ENCODE peak calls at places on chromosomes 12 and 14, in ten cellular contexts. One of them, this sample, is unnamed.
A peak's percentile ranks its signal among the peaks of the same experiment; 100 is the strongest.

GRCh38 chr12:15928345-15928744 is 17.2 kb downstream of the DERA start:
- DNase-seq in fibroblast of the aortic adventitia: peak; percentile 78
- DNase-seq in nephron progenitor cell: no peak
- DNase-seq in heart left ventricle: no peak
- DNase-seq in uterus: no peak
- DNase-seq in AG09309: peak; percentile 42
- DNase-seq in Peyer's patch: no peak
- DNase-seq in HFFc6: peak; percentile 67
- DNase-seq in pancreas: no peak
- DNase-seq in AG04449: peak; percentile 72
- DNase-seq in this sample: peak; percentile 16

GRCh38 chr12:67430708-67431335 is 161.7 kb downstream of the CAND1 start:
- DNase-seq in fibroblast of the aortic adventitia: peak; percentile 88
- DNase-seq in nephron progenitor cell: no peak
- DNase-seq in heart left ventricle: peak; percentile 81
- DNase-seq in uterus: peak; percentile 73
- DNase-seq in AG09309: no peak
- DNase-seq in Peyer's patch: no peak
- DNase-seq in HFFc6: no peak
- DNase-seq in pancreas: peak; percentile 43
- DNase-seq in AG04449: no peak
- DNase-seq in this sample: peak; percentile 49

GRCh38 chr12:63845726-63846125 is 1.2 kb downstream of the SRGAP1 start:
- DNase-seq in fibroblast of the aortic adventitia: peak; percentile 58
- DNase-seq in nephron progenitor cell: no peak
- DNase-seq in heart left ventricle: no peak
- DNase-seq in uterus: no peak
- DNase-seq in AG09309: peak; percentile 34
- DNase-seq in Peyer's patch: no peak
- DNase-seq in HFFc6: peak; percentile 47
- DNase-seq in pancreas: no peak
- DNase-seq in AG04449: no peak
- DNase-seq in this sample: no peak

GRCh38 chr14:55721353-55721752 is 141.3 kb downstream of the KTN1 start:
- DNase-seq in fibroblast of the aortic adventitia: peak; percentile 97
- DNase-seq in nephron progenitor cell: no peak
- DNase-seq in heart left ventricle: no peak
- DNase-seq in uterus: no peak
- DNase-seq in AG09309: peak; percentile 95
- DNase-seq in Peyer's patch: no peak
- DNase-seq in HFFc6: peak; percentile 77
- DNase-seq in pancreas: peak; percentile 41
- DNase-seq in AG04449: peak; percentile 52
- DNase-seq in this sample: peak; percentile 76

GRCh38 chr12:6330192-6330591 is 11.7 kb downstream of the TNFRSF1A start:
- DNase-seq in fibroblast of the aortic adventitia: no peak
- DNase-seq in nephron progenitor cell: no peak
- DNase-seq in heart left ventricle: no peak
- DNase-seq in uterus: no peak
- DNase-seq in AG09309: no peak
- DNase-seq in Peyer's patch: peak; percentile 70
- DNase-seq in HFFc6: no peak
- DNase-seq in pancreas: no peak
- DNase-seq in AG04449: no peak
- DNase-seq in this sample: no peak

GRCh38 chr12:18716236-18716635 is 21.6 kb downstream of the PLCZ1 start:
- DNase-seq in fibroblast of the aortic adventitia: no peak
- DNase-seq in nephron progenitor cell: no peak
- DNase-seq in heart left ventricle: no peak
- DNase-seq in uterus: no peak
- DNase-seq in AG09309: no peak
- DNase-seq in Peyer's patch: no peak
- DNase-seq in HFFc6: no peak
- DNase-seq in pancreas: no peak
- DNase-seq in AG04449: no peak
- DNase-seq in this sample: no peak

GRCh38 chr14:22689186-22689585 is 45.0 kb upstream of the OR6J1 start:
- DNase-seq in fibroblast of the aortic adventitia: peak; percentile 98
- DNase-seq in nephron progenitor cell: no peak
- DNase-seq in heart left ventricle: no peak
- DNase-seq in uterus: peak; percentile 21
- DNase-seq in AG09309: peak; percentile 62
- DNase-seq in Peyer's patch: no peak
- DNase-seq in HFFc6: peak; percentile 88
- DNase-seq in pancreas: no peak
- DNase-seq in AG04449: peak; percentile 92
- DNase-seq in this sample: no peak

GRCh38 chr12:16763901-16764300 is 157.9 kb upstream of the LMO3 start:
- DNase-seq in fibroblast of the aortic adventitia: no peak
- DNase-seq in nephron progenitor cell: no peak
- DNase-seq in heart left ventricle: no peak
- DNase-seq in uterus: no peak
- DNase-seq in AG09309: no peak
- DNase-seq in Peyer's patch: no peak
- DNase-seq in HFFc6: no peak
- DNase-seq in pancreas: no peak
- DNase-seq in AG04449: no peak
- DNase-seq in this sample: no peak

GRCh38 chr14:23953464-23954278 is at the start of gene DHRS4:
- DNase-seq in fibroblast of the aortic adventitia: peak; percentile 81
- DNase-seq in nephron progenitor cell: peak; percentile 85
- DNase-seq in heart left ventricle: peak; percentile 89
- DNase-seq in uterus: peak; percentile 77
- DNase-seq in AG09309: peak; percentile 37
- DNase-seq in Peyer's patch: peak; percentile 81
- DNase-seq in HFFc6: peak; percentile 67
- DNase-seq in pancreas: peak; percentile 89
- DNase-seq in AG04449: no peak
- DNase-seq in this sample: peak; percentile 54
- TF ChIP-seq CTCF in fibroblast of the aortic adventitia: peak; percentile 91
- TF ChIP-seq CTCF in nephron progenitor cell: peak; percentile 93
- TF ChIP-seq CTCF in heart left ventricle: peak; percentile 88
- TF ChIP-seq CTCF in uterus: peak; percentile 83
- TF ChIP-seq CTCF in AG09309: peak; percentile 94
- TF ChIP-seq CTCF in Peyer's patch: peak; percentile 79
- TF ChIP-seq CTCF in HFFc6: peak; percentile 91
- TF ChIP-seq CTCF in pancreas: peak; percentile 80
- TF ChIP-seq CTCF in AG04449: peak; percentile 82
- TF ChIP-seq CTCF in this sample: peak; percentile 92

GRCh38 chr14:94403312-94403711 is 14.9 kb upstream of the SERPINA1 start:
- DNase-seq in fibroblast of the aortic adventitia: no peak
- DNase-seq in nephron progenitor cell: no peak
- DNase-seq in heart left ventricle: no peak
- DNase-seq in uterus: no peak
- DNase-seq in AG09309: no peak
- DNase-seq in Peyer's patch: no peak
- DNase-seq in HFFc6: no peak
- DNase-seq in pancreas: no peak
- DNase-seq in AG04449: no peak
- DNase-seq in this sample: no peak
- TF ChIP-seq CTCF in fibroblast of the aortic adventitia: no peak
- TF ChIP-seq CTCF in nephron progenitor cell: no peak
- TF ChIP-seq CTCF in heart left ventricle: no peak
- TF ChIP-seq CTCF in uterus: no peak
- TF ChIP-seq CTCF in AG09309: no peak
- TF ChIP-seq CTCF in Peyer's patch: no peak
- TF ChIP-seq CTCF in HFFc6: no peak
- TF ChIP-seq CTCF in pancreas: no peak
- TF ChIP-seq CTCF in AG04449: no peak
- TF ChIP-seq CTCF in this sample: no peak

GRCh38 chr12:123064885-123065619 is 84.6 kb downstream of the ARL6IP4 start:
- DNase-seq in fibroblast of the aortic adventitia: no peak
- DNase-seq in nephron progenitor cell: no peak
- DNase-seq in heart left ventricle: no peak
- DNase-seq in uterus: no peak
- DNase-seq in AG09309: no peak
- DNase-seq in Peyer's patch: no peak
- DNase-seq in HFFc6: no peak
- DNase-seq in pancreas: no peak
- DNase-seq in AG04449: no peak
- DNase-seq in this sample: no peak
- TF ChIP-seq CTCF in fibroblast of the aortic adventitia: no peak
- TF ChIP-seq CTCF in nephron progenitor cell: no peak
- TF ChIP-seq CTCF in heart left ventricle: no peak
- TF ChIP-seq CTCF in uterus: no peak
- TF ChIP-seq CTCF in AG09309: no peak
- TF ChIP-seq CTCF in Peyer's patch: no peak
- TF ChIP-seq CTCF in HFFc6: no peak
- TF ChIP-seq CTCF in pancreas: no peak
- TF ChIP-seq CTCF in AG04449: no peak
- TF ChIP-seq CTCF in this sample: no peak

DNA sequence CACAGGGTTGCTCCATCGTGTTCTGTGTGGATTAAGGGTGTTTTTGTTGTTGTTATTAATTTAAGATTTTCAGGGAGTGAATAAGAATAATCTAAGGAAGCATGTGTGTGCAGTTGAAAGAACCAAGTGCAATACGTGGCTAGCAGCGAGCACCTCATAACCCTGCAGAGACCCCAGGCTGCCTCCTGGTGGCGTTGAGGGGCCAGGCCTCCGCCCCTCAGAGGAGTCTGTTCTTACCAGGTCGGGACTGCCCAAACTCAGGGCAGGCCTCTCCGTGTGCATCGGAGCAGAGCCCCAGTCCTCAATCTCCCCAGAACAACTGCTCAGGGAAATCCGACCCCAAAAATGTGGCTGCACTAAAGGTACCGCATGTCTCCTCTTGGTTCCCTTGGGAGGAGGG is 36.8 kb downstream of the IL31 start:
- DNase-seq in fibroblast of the aortic adventitia: no peak
- DNase-seq in nephron progenitor cell: peak; percentile 48
- DNase-seq in heart left ventricle: no peak
- DNase-seq in uterus: no peak
- DNase-seq in AG09309: no peak
- DNase-seq in Peyer's patch: no peak
- DNase-seq in HFFc6: no peak
- DNase-seq in pancreas: no peak
- DNase-seq in AG04449: no peak
- DNase-seq in this sample: no peak
- TF ChIP-seq CTCF in fibroblast of the aortic adventitia: peak; percentile 19
- TF ChIP-seq CTCF in nephron progenitor cell: peak; percentile 44
- TF ChIP-seq CTCF in heart left ventricle: no peak
- TF ChIP-seq CTCF in uterus: no peak
- TF ChIP-seq CTCF in AG09309: no peak
- TF ChIP-seq CTCF in Peyer's patch: no peak
- TF ChIP-seq CTCF in HFFc6: peak; percentile 13
- TF ChIP-seq CTCF in pancreas: no peak
- TF ChIP-seq CTCF in AG04449: peak; percentile 17
- TF ChIP-seq CTCF in this sample: no peak

GRCh38 chr14:106218189-106218588 is 691.8 kb downstream of the TMEM121 start:
- DNase-seq in fibroblast of the aortic adventitia: no peak
- DNase-seq in nephron progenitor cell: no peak
- DNase-seq in heart left ventricle: no peak
- DNase-seq in uterus: no peak
- DNase-seq in AG09309: no peak
- DNase-seq in Peyer's patch: no peak
- DNase-seq in HFFc6: no peak
- DNase-seq in pancreas: no peak
- DNase-seq in AG04449: no peak
- DNase-seq in this sample: no peak
- TF ChIP-seq CTCF in fibroblast of the aortic adventitia: no peak
- TF ChIP-seq CTCF in nephron progenitor cell: no peak
- TF ChIP-seq CTCF in heart left ventricle: no peak
- TF ChIP-seq CTCF in uterus: no peak
- TF ChIP-seq CTCF in AG09309: no peak
- TF ChIP-seq CTCF in Peyer's patch: no peak
- TF ChIP-seq CTCF in HFFc6: no peak
- TF ChIP-seq CTCF in pancreas: no peak
- TF ChIP-seq CTCF in AG04449: no peak
- TF ChIP-seq CTCF in this sample: no peak

DNA sequence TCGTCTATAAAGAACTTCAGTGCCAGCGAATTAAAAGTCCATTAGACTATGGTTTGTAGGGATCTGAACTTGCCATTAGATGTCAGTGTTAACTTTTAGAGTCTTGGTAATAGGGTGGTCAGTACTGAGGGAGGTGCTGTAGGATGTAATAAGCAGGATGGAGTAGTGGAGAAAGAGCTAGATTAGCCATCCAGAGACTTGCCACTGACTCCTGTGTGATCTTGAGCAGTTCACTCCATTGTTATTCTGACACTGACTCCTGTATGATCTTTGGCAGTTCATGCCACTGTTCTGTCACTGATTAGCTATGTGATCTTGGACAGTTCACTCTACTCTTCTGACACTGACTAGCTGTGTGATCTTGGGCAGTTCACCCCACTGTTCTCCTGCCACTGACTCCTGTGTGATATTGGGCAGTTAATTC is 133.6 kb downstream of the TTLL5 start:
- DNase-seq in fibroblast of the aortic adventitia: peak; percentile 90
- DNase-seq in nephron progenitor cell: no peak
- DNase-seq in heart left ventricle: no peak
- DNase-seq in uterus: no peak
- DNase-seq in AG09309: peak; percentile 63
- DNase-seq in Peyer's patch: no peak
- DNase-seq in HFFc6: peak; percentile 67
- DNase-seq in pancreas: no peak
- DNase-seq in AG04449: peak; percentile 21
- DNase-seq in this sample: peak; percentile 48
- TF ChIP-seq CTCF in fibroblast of the aortic adventitia: peak; percentile 70
- TF ChIP-seq CTCF in nephron progenitor cell: no peak
- TF ChIP-seq CTCF in heart left ventricle: peak; percentile 67
- TF ChIP-seq CTCF in uterus: peak; percentile 63
- TF ChIP-seq CTCF in AG09309: peak; percentile 63
- TF ChIP-seq CTCF in Peyer's patch: no peak
- TF ChIP-seq CTCF in HFFc6: peak; percentile 70
- TF ChIP-seq CTCF in pancreas: no peak
- TF ChIP-seq CTCF in AG04449: peak; percentile 50
- TF ChIP-seq CTCF in this sample: peak; percentile 58

DNA sequence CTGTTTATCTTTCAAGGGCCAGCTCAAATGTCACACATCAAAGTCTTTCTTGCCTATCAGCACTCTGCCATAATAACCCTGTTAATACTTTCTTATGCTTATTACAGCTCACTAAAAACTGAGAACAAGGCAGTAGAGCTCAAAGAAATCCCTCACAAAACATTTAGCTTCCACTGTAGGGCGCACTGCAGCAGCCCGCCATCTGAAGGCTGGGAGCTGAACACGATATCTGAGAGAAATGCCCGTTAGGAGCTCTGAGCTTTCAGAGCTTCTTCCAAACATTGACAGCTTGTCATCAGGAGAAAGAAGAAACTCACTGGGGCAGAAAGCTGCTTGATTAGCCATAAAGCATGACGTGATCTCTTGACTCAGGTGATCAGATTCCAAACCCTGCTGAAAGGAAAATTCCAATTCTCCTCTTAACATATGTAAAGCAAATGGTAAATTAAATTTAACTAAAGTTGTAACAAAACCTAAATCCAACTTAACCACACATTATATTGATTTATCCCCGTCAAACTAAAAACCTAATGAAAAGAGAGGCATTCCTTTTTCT is 175.7 kb downstream of the C12orf50 start:
- DNase-seq in fibroblast of the aortic adventitia: no peak
- DNase-seq in nephron progenitor cell: no peak
- DNase-seq in heart left ventricle: no peak
- DNase-seq in uterus: no peak
- DNase-seq in AG09309: no peak
- DNase-seq in Peyer's patch: no peak
- DNase-seq in HFFc6: no peak
- DNase-seq in pancreas: no peak
- DNase-seq in AG04449: no peak
- DNase-seq in this sample: no peak
- TF ChIP-seq CTCF in fibroblast of the aortic adventitia: no peak
- TF ChIP-seq CTCF in nephron progenitor cell: no peak
- TF ChIP-seq CTCF in heart left ventricle: no peak
- TF ChIP-seq CTCF in uterus: no peak
- TF ChIP-seq CTCF in AG09309: no peak
- TF ChIP-seq CTCF in Peyer's patch: no peak
- TF ChIP-seq CTCF in HFFc6: no peak
- TF ChIP-seq CTCF in pancreas: no peak
- TF ChIP-seq CTCF in AG04449: no peak
- TF ChIP-seq CTCF in this sample: no peak